ENCODE peak calls at places on chromosomes 3 and 15, in six cellular contexts. One of them, this sample, is unnamed.

GRCh38 chr3:171936231-171936841 is 93.2 kb downstream of the TMEM212 start:
- DNase-seq in H9: no peak
- DNase-seq in mesenchymal stem cell: peak
- DNase-seq in IMR-90: peak
- DNase-seq in neuronal stem cell: no peak
- DNase-seq in H1: no peak
- DNase-seq in this sample: peak

GRCh38 chr15:68303134-68303533 is 25.6 kb downstream of the FEM1B start:
- DNase-seq in IMR-90: no peak
- DNase-seq in H9: no peak
- DNase-seq in H1: no peak
- DNase-seq in neuronal stem cell: no peak
- DNase-seq in mesenchymal stem cell: no peak
- DNase-seq in this sample: no peak

GRCh38 chr3:133269393-133269792 is 130.5 kb upstream of the BFSP2 start:
- DNase-seq in IMR-90: no peak
- DNase-seq in H9: no peak
- DNase-seq in mesenchymal stem cell: no peak
- DNase-seq in neuronal stem cell: no peak
- DNase-seq in H1: no peak
- DNase-seq in this sample: no peak

GRCh38 chr3:13623101-13623654 is 74.3 kb downstream of the FBLN2 start:
- DNase-seq in mesenchymal stem cell: no peak
- DNase-seq in H1: no peak
- DNase-seq in neuronal stem cell: no peak
- DNase-seq in H9: no peak
- DNase-seq in IMR-90: peak
- DNase-seq in this sample: no peak

GRCh38 chr15:69848551-69849231 is 249.0 kb downstream of the TLE3 start:
- DNase-seq in IMR-90: no peak
- DNase-seq in H1: no peak
- DNase-seq in neuronal stem cell: no peak
- DNase-seq in H9: no peak
- DNase-seq in mesenchymal stem cell: peak
- DNase-seq in this sample: no peak

GRCh38 chr15:99413955-99414754 is 151.6 kb upstream of the MEF2A start:
- DNase-seq in mesenchymal stem cell: no peak
- DNase-seq in H9: no peak
- DNase-seq in H1: no peak
- DNase-seq in neuronal stem cell: no peak
- DNase-seq in IMR-90: no peak
- DNase-seq in this sample: no peak

GRCh38 chr15:70505411-70505919 is 257.9 kb downstream of the UACA start:
- DNase-seq in IMR-90: peak
- DNase-seq in mesenchymal stem cell: peak
- DNase-seq in H9: no peak
- DNase-seq in H1: no peak
- DNase-seq in neuronal stem cell: no peak
- DNase-seq in this sample: peak

GRCh38 chr3:187274977-187275338 is 16.6 kb downstream of the MASP1 start:
- DNase-seq in H1: peak
- DNase-seq in mesenchymal stem cell: no peak
- DNase-seq in H9: peak
- DNase-seq in IMR-90: no peak
- DNase-seq in neuronal stem cell: peak
- DNase-seq in this sample: peak

GRCh38 chr15:29094711-29095110 is 174.9 kb downstream of the NSMCE3 start:
- DNase-seq in neuronal stem cell: no peak
- DNase-seq in mesenchymal stem cell: no peak
- DNase-seq in IMR-90: no peak
- DNase-seq in H1: no peak
- DNase-seq in H9: no peak
- DNase-seq in this sample: no peak

GRCh38 chr3:56323986-56324420 is 144.3 kb downstream of the ERC2 start:
- DNase-seq in mesenchymal stem cell: peak
- DNase-seq in neuronal stem cell: peak
- DNase-seq in H9: no peak
- DNase-seq in H1: no peak
- DNase-seq in IMR-90: peak
- DNase-seq in this sample: peak

GRCh38 chr15:92164327-92165000 is 229.2 kb upstream of the ST8SIA2 start:
- DNase-seq in mesenchymal stem cell: peak
- DNase-seq in neuronal stem cell: peak
- DNase-seq in H9: no peak
- DNase-seq in IMR-90: peak
- DNase-seq in H1: no peak
- DNase-seq in this sample: peak

GRCh38 chr15:24684313-24684712 is 8.7 kb downstream of the NPAP1 start:
- DNase-seq in IMR-90: no peak
- DNase-seq in mesenchymal stem cell: no peak
- DNase-seq in H1: no peak
- DNase-seq in neuronal stem cell: no peak
- DNase-seq in H9: no peak
- DNase-seq in this sample: peak

GRCh38 chr3:57597973-57598351 is 818 bp upstream of the ARF4 start:
- DNase-seq in mesenchymal stem cell: no peak
- DNase-seq in H9: no peak
- DNase-seq in neuronal stem cell: no peak
- DNase-seq in H1: no peak
- DNase-seq in IMR-90: peak
- DNase-seq in this sample: no peak
- H2AK5ac ChIP-seq in mesenchymal stem cell: peak
- H2AK5ac ChIP-seq in H9: no peak
- H2AK5ac ChIP-seq in neuronal stem cell: no peak
- H2AK5ac ChIP-seq in H1: no peak
- H2AK5ac ChIP-seq in IMR-90: peak
- H2AK5ac ChIP-seq in this sample: peak

GRCh38 chr3:40843208-40843624 is 318.5 kb downstream of the ZNF621 start:
- DNase-seq in H9: no peak
- DNase-seq in neuronal stem cell: no peak
- DNase-seq in IMR-90: no peak
- DNase-seq in mesenchymal stem cell: no peak
- DNase-seq in H1: no peak
- DNase-seq in this sample: no peak

GRCh38 chr3:40842714-40843113 is 318.0 kb downstream of the ZNF621 start:
- DNase-seq in neuronal stem cell: no peak
- DNase-seq in IMR-90: no peak
- DNase-seq in mesenchymal stem cell: no peak
- DNase-seq in H1: no peak
- DNase-seq in H9: no peak
- DNase-seq in this sample: no peak

GRCh38 chr3:40843851-40844548 is 319.2 kb downstream of the ZNF621 start:
- DNase-seq in neuronal stem cell: no peak
- DNase-seq in IMR-90: no peak
- DNase-seq in H1: peak
- DNase-seq in H9: peak
- DNase-seq in mesenchymal stem cell: peak
- DNase-seq in this sample: peak

GRCh38 chr3:40841131-40841530 is 316.4 kb downstream of the ZNF621 start:
- DNase-seq in H9: no peak
- DNase-seq in mesenchymal stem cell: no peak
- DNase-seq in IMR-90: no peak
- DNase-seq in neuronal stem cell: no peak
- DNase-seq in H1: no peak
- DNase-seq in this sample: no peak

DNA sequence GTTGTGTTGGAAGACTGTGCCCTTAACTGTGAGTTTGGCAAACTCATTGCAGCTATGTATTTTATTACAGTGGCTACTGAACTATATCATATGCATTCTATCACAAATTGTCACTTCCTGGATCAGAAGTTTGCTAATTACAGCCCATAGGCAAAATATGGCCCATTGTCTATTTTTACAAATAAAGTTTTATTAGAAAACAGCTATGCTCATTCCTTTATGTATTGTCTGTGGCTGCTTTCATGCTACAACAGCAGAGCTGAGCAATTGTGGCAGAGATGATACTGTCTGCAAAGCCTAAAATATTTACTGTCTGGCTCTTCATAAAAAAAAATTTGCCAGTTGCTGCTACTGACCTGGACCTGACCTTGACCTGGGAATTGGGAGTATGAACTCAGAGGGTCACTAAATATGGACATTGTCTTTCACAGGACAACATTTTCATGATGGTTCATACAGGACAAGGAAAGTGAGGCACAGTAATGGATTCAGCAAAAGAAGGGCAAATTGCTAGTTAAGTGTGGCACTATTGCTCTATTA is 316.9 kb downstream of the ZNF621 start:
- DNase-seq in neuronal stem cell: no peak
- DNase-seq in mesenchymal stem cell: no peak
- DNase-seq in H1: no peak
- DNase-seq in H9: no peak
- DNase-seq in IMR-90: no peak
- DNase-seq in this sample: no peak
- H2BK15ac ChIP-seq in neuronal stem cell: no peak
- H2BK15ac ChIP-seq in mesenchymal stem cell: no peak
- H2BK15ac ChIP-seq in H1: no peak
- H2BK15ac ChIP-seq in H9: no peak
- H2BK15ac ChIP-seq in IMR-90: no peak
- H2BK15ac ChIP-seq in this sample: no peak

GRCh38 chr3:39150803-39151631 is 2.4 kb downstream of the CSRNP1 start:
- DNase-seq in H1: no peak
- DNase-seq in H9: peak
- DNase-seq in mesenchymal stem cell: peak
- DNase-seq in IMR-90: peak
- DNase-seq in neuronal stem cell: peak
- DNase-seq in this sample: peak

GRCh38 chr3:39149059-39149455 is 4.3 kb downstream of the CSRNP1 start:
- DNase-seq in H9: no peak
- DNase-seq in neuronal stem cell: no peak
- DNase-seq in mesenchymal stem cell: peak
- DNase-seq in H1: no peak
- DNase-seq in IMR-90: no peak
- DNase-seq in this sample: no peak

GRCh38 chr3:39148116-39149058 is 5.0 kb downstream of the CSRNP1 start:
- DNase-seq in H9: no peak
- DNase-seq in H1: no peak
- DNase-seq in mesenchymal stem cell: peak
- DNase-seq in neuronal stem cell: no peak
- DNase-seq in IMR-90: peak
- DNase-seq in this sample: peak

GRCh38 chr3:39149498-39150169 is 3.8 kb downstream of the CSRNP1 start:
- DNase-seq in IMR-90: no peak
- DNase-seq in mesenchymal stem cell: no peak
- DNase-seq in H1: no peak
- DNase-seq in H9: no peak
- DNase-seq in neuronal stem cell: no peak
- DNase-seq in this sample: no peak

DNA sequence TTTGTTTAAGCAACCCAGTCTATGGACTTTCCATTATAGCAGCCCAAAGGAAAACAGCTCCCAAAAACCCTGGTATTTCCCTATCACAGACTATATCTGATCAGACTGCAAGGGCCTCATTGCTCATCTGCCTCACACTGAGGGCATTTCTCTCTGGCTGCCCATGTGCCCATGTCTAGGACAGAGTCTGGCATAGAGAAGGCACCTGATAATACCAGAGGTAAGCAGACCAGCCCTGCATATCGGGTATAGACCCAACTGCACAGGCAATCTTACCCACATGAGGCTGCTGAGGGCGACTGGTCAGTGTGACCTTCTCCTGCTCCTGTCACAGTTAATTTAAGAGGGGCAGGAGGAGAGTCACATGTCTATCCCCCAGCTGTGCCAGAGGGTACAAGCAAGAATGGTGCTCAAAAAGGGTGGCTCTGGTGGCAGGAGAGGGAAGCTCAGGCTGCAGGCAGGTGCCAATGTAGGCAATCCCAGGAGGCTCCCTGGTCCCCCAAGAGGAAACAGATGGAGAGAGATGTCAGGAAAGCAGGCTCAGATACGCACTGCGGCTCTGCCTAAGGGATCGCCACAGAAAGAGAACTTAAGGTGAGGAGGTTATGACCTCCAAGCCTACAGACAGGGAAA is 3.1 kb downstream of the CSRNP1 start:
- DNase-seq in H9: no peak
- DNase-seq in IMR-90: no peak
- DNase-seq in mesenchymal stem cell: no peak
- DNase-seq in neuronal stem cell: no peak
- DNase-seq in H1: no peak
- DNase-seq in this sample: no peak
- H2AK5ac ChIP-seq in H9: no peak
- H2AK5ac ChIP-seq in IMR-90: peak
- H2AK5ac ChIP-seq in mesenchymal stem cell: peak
- H2AK5ac ChIP-seq in neuronal stem cell: peak
- H2AK5ac ChIP-seq in H1: peak
- H2AK5ac ChIP-seq in this sample: peak

DNA sequence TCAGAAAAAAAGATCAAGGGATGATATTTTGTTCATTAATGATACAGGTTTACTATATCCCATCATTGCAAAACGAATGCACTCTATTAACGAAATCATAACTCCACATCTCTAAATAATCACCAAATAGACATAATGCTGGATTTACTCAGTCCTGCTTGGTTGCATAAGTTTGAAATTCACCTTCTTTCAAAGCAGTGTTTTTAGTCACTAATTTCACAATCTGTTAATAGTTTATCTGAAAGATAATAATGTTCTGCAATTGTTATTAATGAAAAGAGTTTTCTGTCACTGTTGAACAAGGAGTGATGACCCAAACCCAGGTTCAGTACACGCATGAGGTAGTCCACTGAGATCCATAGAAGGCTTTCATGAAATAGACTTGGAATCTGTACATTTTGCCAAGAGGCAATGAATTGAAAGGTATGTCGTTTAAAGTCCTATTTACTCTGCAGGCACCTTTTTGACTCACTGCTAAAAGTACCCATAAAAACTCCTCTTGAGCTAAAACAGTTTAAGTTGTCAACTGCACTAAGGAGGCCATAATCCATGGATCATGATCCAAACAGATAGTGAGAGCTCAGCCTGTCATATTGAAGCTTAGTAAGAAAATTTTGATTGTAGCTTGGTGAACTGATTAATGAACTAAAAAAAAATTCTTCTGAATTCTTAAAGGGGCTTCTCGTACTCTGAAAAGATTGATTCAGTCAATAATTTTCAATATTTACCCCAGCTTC is 75.6 kb upstream of the MBNL1 start:
- DNase-seq in H9: no peak
- DNase-seq in neuronal stem cell: no peak
- DNase-seq in mesenchymal stem cell: no peak
- DNase-seq in H1: no peak
- DNase-seq in IMR-90: no peak
- DNase-seq in this sample: no peak
- H2BK15ac ChIP-seq in H9: no peak
- H2BK15ac ChIP-seq in neuronal stem cell: no peak
- H2BK15ac ChIP-seq in mesenchymal stem cell: no peak
- H2BK15ac ChIP-seq in H1: no peak
- H2BK15ac ChIP-seq in IMR-90: no peak
- H2BK15ac ChIP-seq in this sample: no peak

GRCh38 chr3:160449660-160450598 is at the start of gene TRIM59:
- DNase-seq in mesenchymal stem cell: peak
- DNase-seq in neuronal stem cell: peak
- DNase-seq in H9: peak
- DNase-seq in IMR-90: peak
- DNase-seq in H1: peak
- DNase-seq in this sample: peak
- H2AK5ac ChIP-seq in mesenchymal stem cell: peak
- H2AK5ac ChIP-seq in neuronal stem cell: peak
- H2AK5ac ChIP-seq in H9: no peak
- H2AK5ac ChIP-seq in IMR-90: peak
- H2AK5ac ChIP-seq in H1: peak
- H2AK5ac ChIP-seq in this sample: peak

GRCh38 chr3:28900301-28900700 is 380.6 kb upstream of the RBMS3 start:
- DNase-seq in neuronal stem cell: no peak
- DNase-seq in H9: no peak
- DNase-seq in mesenchymal stem cell: no peak
- DNase-seq in IMR-90: no peak
- DNase-seq in H1: no peak
- DNase-seq in this sample: no peak
- H2BK15ac ChIP-seq in neuronal stem cell: no peak
- H2BK15ac ChIP-seq in H9: no peak
- H2BK15ac ChIP-seq in mesenchymal stem cell: no peak
- H2BK15ac ChIP-seq in IMR-90: no peak
- H2BK15ac ChIP-seq in H1: no peak
- H2BK15ac ChIP-seq in this sample: no peak